ENCODE peak calls at places on chromosomes 6 and 20, in eight cellular contexts. One of them, this sample, is unnamed.

GRCh38 chr20:21303872-21304586 is 898 bp downstream of the XRN2 start:
- DNase-seq in OCI-LY7: no peak
- DNase-seq in LoVo: no peak
- DNase-seq in NCI-H345: no peak
- DNase-seq in NAMALWA: no peak
- DNase-seq in occipital lobe: no peak
- DNase-seq in psoas muscle: no peak
- DNase-seq in iPS-NIHi11: no peak
- DNase-seq in this sample: no peak

GRCh38 chr20:50478162-50479036 is 31.8 kb upstream of the PTPN1 start:
- DNase-seq in psoas muscle: peak
- DNase-seq in NCI-H345: peak
- DNase-seq in iPS-NIHi11: peak
- DNase-seq in OCI-LY7: peak
- DNase-seq in LoVo: peak
- DNase-seq in NAMALWA: peak
- DNase-seq in occipital lobe: no peak
- DNase-seq in this sample: peak

GRCh38 chr6:99013661-99014458 is 66.1 kb upstream of the FBXL4 start:
- DNase-seq in iPS-NIHi11: no peak
- DNase-seq in NCI-H345: no peak
- DNase-seq in occipital lobe: no peak
- DNase-seq in LoVo: no peak
- DNase-seq in psoas muscle: no peak
- DNase-seq in NAMALWA: no peak
- DNase-seq in OCI-LY7: no peak
- DNase-seq in this sample: no peak

GRCh38 chr6:160387887-160388286 is 39.7 kb downstream of the SLC22A3 start:
- DNase-seq in OCI-LY7: no peak
- DNase-seq in psoas muscle: no peak
- DNase-seq in LoVo: no peak
- DNase-seq in iPS-NIHi11: no peak
- DNase-seq in NCI-H345: no peak
- DNase-seq in NAMALWA: no peak
- DNase-seq in occipital lobe: no peak
- DNase-seq in this sample: no peak

GRCh38 chr6:22737331-22737730 is 168.0 kb downstream of the HDGFL1 start:
- DNase-seq in LoVo: no peak
- DNase-seq in occipital lobe: no peak
- DNase-seq in NCI-H345: no peak
- DNase-seq in NAMALWA: peak
- DNase-seq in iPS-NIHi11: peak
- DNase-seq in OCI-LY7: no peak
- DNase-seq in psoas muscle: no peak
- DNase-seq in this sample: peak

GRCh38 chr20:62069741-62070216 is 4.1 kb upstream of the TAF4 start:
- DNase-seq in iPS-NIHi11: no peak
- DNase-seq in LoVo: peak
- DNase-seq in NCI-H345: no peak
- DNase-seq in occipital lobe: no peak
- DNase-seq in NAMALWA: no peak
- DNase-seq in psoas muscle: no peak
- DNase-seq in OCI-LY7: no peak
- DNase-seq in this sample: peak

GRCh38 chr20:31839782-31840487 is 5.5 kb downstream of the FOXS1 start:
- DNase-seq in NCI-H345: no peak
- DNase-seq in NAMALWA: no peak
- DNase-seq in OCI-LY7: no peak
- DNase-seq in LoVo: no peak
- DNase-seq in iPS-NIHi11: no peak
- DNase-seq in occipital lobe: no peak
- DNase-seq in psoas muscle: no peak
- DNase-seq in this sample: no peak

GRCh38 chr20:47265984-47266383 is 90.5 kb downstream of the ZMYND8 start:
- DNase-seq in NAMALWA: no peak
- DNase-seq in psoas muscle: no peak
- DNase-seq in occipital lobe: no peak
- DNase-seq in LoVo: no peak
- DNase-seq in iPS-NIHi11: no peak
- DNase-seq in OCI-LY7: no peak
- DNase-seq in NCI-H345: no peak
- DNase-seq in this sample: no peak

GRCh38 chr6:135540207-135540877 is 42.8 kb upstream of the AHI1 start:
- DNase-seq in LoVo: no peak
- DNase-seq in occipital lobe: no peak
- DNase-seq in OCI-LY7: no peak
- DNase-seq in NAMALWA: no peak
- DNase-seq in iPS-NIHi11: no peak
- DNase-seq in psoas muscle: no peak
- DNase-seq in NCI-H345: no peak
- DNase-seq in this sample: no peak

GRCh38 chr6:43983632-43984031 is 143.6 kb downstream of the MRPL14 start:
- DNase-seq in NCI-H345: peak
- DNase-seq in occipital lobe: no peak
- DNase-seq in OCI-LY7: no peak
- DNase-seq in LoVo: no peak
- DNase-seq in psoas muscle: no peak
- DNase-seq in iPS-NIHi11: no peak
- DNase-seq in NAMALWA: no peak
- DNase-seq in this sample: no peak

GRCh38 chr6:170250451-170250850 is 40.4 kb downstream of the DLL1 start:
- DNase-seq in NCI-H345: no peak
- DNase-seq in LoVo: no peak
- DNase-seq in OCI-LY7: no peak
- DNase-seq in iPS-NIHi11: no peak
- DNase-seq in psoas muscle: no peak
- DNase-seq in occipital lobe: no peak
- DNase-seq in NAMALWA: no peak
- DNase-seq in this sample: no peak

GRCh38 chr6:47042238-47042843 is at the start of gene ADGRF1:
- DNase-seq in LoVo: peak
- DNase-seq in psoas muscle: no peak
- DNase-seq in NCI-H345: no peak
- DNase-seq in occipital lobe: no peak
- DNase-seq in NAMALWA: no peak
- DNase-seq in iPS-NIHi11: peak
- DNase-seq in OCI-LY7: no peak
- DNase-seq in this sample: no peak

GRCh38 chr6:74366634-74367033 is 670.6 kb downstream of the CD109 start:
- DNase-seq in occipital lobe: no peak
- DNase-seq in iPS-NIHi11: no peak
- DNase-seq in OCI-LY7: no peak
- DNase-seq in LoVo: no peak
- DNase-seq in psoas muscle: no peak
- DNase-seq in NCI-H345: no peak
- DNase-seq in NAMALWA: no peak
- DNase-seq in this sample: no peak

GRCh38 chr6:41348934-41349333 is 13.5 kb downstream of the NCR2 start:
- DNase-seq in occipital lobe: no peak
- DNase-seq in iPS-NIHi11: no peak
- DNase-seq in NCI-H345: no peak
- DNase-seq in psoas muscle: no peak
- DNase-seq in OCI-LY7: no peak
- DNase-seq in NAMALWA: no peak
- DNase-seq in LoVo: no peak
- DNase-seq in this sample: no peak

GRCh38 chr6:133227344-133227743 is 13.8 kb upstream of the EYA4 start:
- DNase-seq in iPS-NIHi11: no peak
- DNase-seq in OCI-LY7: no peak
- DNase-seq in NAMALWA: no peak
- DNase-seq in psoas muscle: no peak
- DNase-seq in occipital lobe: no peak
- DNase-seq in LoVo: no peak
- DNase-seq in NCI-H345: no peak
- DNase-seq in this sample: no peak

GRCh38 chr6:38599261-38599660 is 40.5 kb downstream of the BTBD9 start:
- DNase-seq in occipital lobe: no peak
- DNase-seq in iPS-NIHi11: no peak
- DNase-seq in LoVo: no peak
- DNase-seq in NCI-H345: no peak
- DNase-seq in OCI-LY7: no peak
- DNase-seq in psoas muscle: no peak
- DNase-seq in NAMALWA: no peak
- DNase-seq in this sample: no peak

GRCh38 chr20:58647814-58648501 is 3.1 kb upstream of the STX16 start:
- DNase-seq in NAMALWA: no peak
- DNase-seq in iPS-NIHi11: no peak
- DNase-seq in LoVo: no peak
- DNase-seq in OCI-LY7: no peak
- DNase-seq in psoas muscle: no peak
- DNase-seq in occipital lobe: no peak
- DNase-seq in NCI-H345: no peak
- DNase-seq in this sample: peak

GRCh38 chr20:62238569-62239277 is 402 bp downstream of the OSBPL2 start:
- DNase-seq in LoVo: peak
- DNase-seq in psoas muscle: no peak
- DNase-seq in NAMALWA: no peak
- DNase-seq in iPS-NIHi11: no peak
- DNase-seq in OCI-LY7: peak
- DNase-seq in NCI-H345: peak
- DNase-seq in occipital lobe: no peak
- DNase-seq in this sample: peak

GRCh38 chr6:121485359-121485809 is 49.9 kb downstream of the GJA1 start:
- DNase-seq in psoas muscle: no peak
- DNase-seq in NAMALWA: no peak
- DNase-seq in NCI-H345: no peak
- DNase-seq in OCI-LY7: no peak
- DNase-seq in LoVo: no peak
- DNase-seq in occipital lobe: no peak
- DNase-seq in iPS-NIHi11: no peak
- DNase-seq in this sample: no peak

GRCh38 chr20:2619961-2620595 is 32.4 kb upstream of the NOP56 start:
- DNase-seq in LoVo: no peak
- DNase-seq in psoas muscle: no peak
- DNase-seq in NCI-H345: no peak
- DNase-seq in iPS-NIHi11: no peak
- DNase-seq in occipital lobe: no peak
- DNase-seq in OCI-LY7: no peak
- DNase-seq in NAMALWA: no peak
- DNase-seq in this sample: no peak

GRCh38 chr6:163296835-163297519 is 117.5 kb upstream of the QKI start:
- DNase-seq in NAMALWA: no peak
- DNase-seq in OCI-LY7: no peak
- DNase-seq in NCI-H345: no peak
- DNase-seq in occipital lobe: no peak
- DNase-seq in LoVo: no peak
- DNase-seq in iPS-NIHi11: peak
- DNase-seq in psoas muscle: no peak
- DNase-seq in this sample: no peak

GRCh38 chr6:11747021-11747420 is 31.6 kb downstream of the ADTRP start:
- DNase-seq in iPS-NIHi11: no peak
- DNase-seq in LoVo: no peak
- DNase-seq in occipital lobe: no peak
- DNase-seq in OCI-LY7: no peak
- DNase-seq in NCI-H345: no peak
- DNase-seq in psoas muscle: no peak
- DNase-seq in NAMALWA: no peak
- DNase-seq in this sample: no peak

GRCh38 chr20:41510224-41510623 is 108.0 kb downstream of the CHD6 start:
- DNase-seq in NAMALWA: no peak
- DNase-seq in NCI-H345: no peak
- DNase-seq in OCI-LY7: no peak
- DNase-seq in LoVo: no peak
- DNase-seq in iPS-NIHi11: no peak
- DNase-seq in occipital lobe: no peak
- DNase-seq in psoas muscle: no peak
- DNase-seq in this sample: no peak

GRCh38 chr6:136365781-136366354 is 76.2 kb upstream of the BCLAF1 start:
- DNase-seq in psoas muscle: peak
- DNase-seq in occipital lobe: peak
- DNase-seq in NAMALWA: peak
- DNase-seq in LoVo: no peak
- DNase-seq in iPS-NIHi11: no peak
- DNase-seq in NCI-H345: no peak
- DNase-seq in OCI-LY7: peak
- DNase-seq in this sample: no peak

GRCh38 chr20:32672982-32673727 is 586 bp downstream of the C20orf203 start:
- DNase-seq in NAMALWA: peak
- DNase-seq in psoas muscle: no peak
- DNase-seq in occipital lobe: no peak
- DNase-seq in NCI-H345: peak
- DNase-seq in LoVo: no peak
- DNase-seq in iPS-NIHi11: no peak
- DNase-seq in OCI-LY7: peak
- DNase-seq in this sample: no peak

GRCh38 chr6:41784581-41785171 is 2.8 kb upstream of the TOMM6 start:
- DNase-seq in psoas muscle: no peak
- DNase-seq in LoVo: no peak
- DNase-seq in NCI-H345: no peak
- DNase-seq in OCI-LY7: peak
- DNase-seq in occipital lobe: no peak
- DNase-seq in iPS-NIHi11: no peak
- DNase-seq in NAMALWA: no peak
- DNase-seq in this sample: no peak

GRCh38 chr6:85163553-85163952 is 286.3 kb upstream of the NT5E start:
- DNase-seq in psoas muscle: no peak
- DNase-seq in NCI-H345: no peak
- DNase-seq in OCI-LY7: no peak
- DNase-seq in LoVo: no peak
- DNase-seq in occipital lobe: no peak
- DNase-seq in NAMALWA: no peak
- DNase-seq in iPS-NIHi11: no peak
- DNase-seq in this sample: no peak

GRCh38 chr6:5672581-5673011 is 334.1 kb downstream of the NRN1 start:
- DNase-seq in NAMALWA: no peak
- DNase-seq in OCI-LY7: no peak
- DNase-seq in NCI-H345: no peak
- DNase-seq in iPS-NIHi11: peak
- DNase-seq in LoVo: no peak
- DNase-seq in occipital lobe: no peak
- DNase-seq in psoas muscle: peak
- DNase-seq in this sample: peak

GRCh38 chr6:130837067-130837466 is 9.9 kb downstream of the SMLR1 start:
- DNase-seq in iPS-NIHi11: no peak
- DNase-seq in NCI-H345: no peak
- DNase-seq in psoas muscle: no peak
- DNase-seq in NAMALWA: no peak
- DNase-seq in LoVo: no peak
- DNase-seq in OCI-LY7: no peak
- DNase-seq in occipital lobe: no peak
- DNase-seq in this sample: no peak

GRCh38 chr6:109853951-109854350 is 124.2 kb upstream of the GPR6 start:
- DNase-seq in occipital lobe: no peak
- DNase-seq in NAMALWA: no peak
- DNase-seq in psoas muscle: no peak
- DNase-seq in iPS-NIHi11: no peak
- DNase-seq in OCI-LY7: no peak
- DNase-seq in LoVo: no peak
- DNase-seq in NCI-H345: no peak
- DNase-seq in this sample: no peak

GRCh38 chr6:113819169-113819830 is 37.8 kb upstream of the MARCKS start:
- DNase-seq in NAMALWA: no peak
- DNase-seq in iPS-NIHi11: no peak
- DNase-seq in occipital lobe: no peak
- DNase-seq in OCI-LY7: no peak
- DNase-seq in psoas muscle: no peak
- DNase-seq in NCI-H345: no peak
- DNase-seq in LoVo: peak
- DNase-seq in this sample: no peak

GRCh38 chr6:138620630-138621029 is 121.3 kb upstream of the NHSL1 start:
- DNase-seq in occipital lobe: no peak
- DNase-seq in iPS-NIHi11: no peak
- DNase-seq in LoVo: no peak
- DNase-seq in OCI-LY7: no peak
- DNase-seq in psoas muscle: no peak
- DNase-seq in NCI-H345: no peak
- DNase-seq in NAMALWA: no peak
- DNase-seq in this sample: no peak

GRCh38 chr6:16575655-16576054 is 185.6 kb downstream of the ATXN1 start:
- DNase-seq in LoVo: no peak
- DNase-seq in OCI-LY7: no peak
- DNase-seq in NAMALWA: no peak
- DNase-seq in psoas muscle: no peak
- DNase-seq in iPS-NIHi11: no peak
- DNase-seq in occipital lobe: no peak
- DNase-seq in NCI-H345: no peak
- DNase-seq in this sample: no peak

GRCh38 chr6:56513631-56514030 is 129.1 kb downstream of the DST start:
- DNase-seq in LoVo: no peak
- DNase-seq in occipital lobe: no peak
- DNase-seq in psoas muscle: no peak
- DNase-seq in NAMALWA: no peak
- DNase-seq in NCI-H345: no peak
- DNase-seq in iPS-NIHi11: no peak
- DNase-seq in OCI-LY7: no peak
- DNase-seq in this sample: no peak

This sample was measured in AG08396.